ENCODE peak calls at places on chromosomes 2 and 18, in nine cellular contexts. X is brain microvascular endothelial cell, P is WTC11, T is endothelial cell, Z is Calu3, Q is heart left ventricle, F is fibroblast of mammary gland, I is AG09309, R is sigmoid colon. K is an unnamed sample.

GRCh38 chr18:49030692-49031443 is 80.1 kb upstream of the SMAD7 start:
- DNase-seq in Z (no peak), X (no peak), I (no peak), T (no peak), Q (no peak), F (peak), R (no peak), P (no peak), K (no peak)

GRCh38 chr2:69097148-69097610 is 84.2 kb downstream of the ANTXR1 start:
- DNase-seq in X (no peak), P (no peak), R (no peak), I (no peak), Z (no peak), T (no peak), Q (no peak), F (no peak), K (no peak)

GRCh38 chr2:240205348-240205747 is 64.9 kb upstream of the OTOS start:
- DNase-seq in R (peak), I (peak), X (peak), F (peak), Q (no peak), T (no peak), Z (peak), P (peak), K (peak)

GRCh38 chr2:67836861-67837260 is 225.9 kb downstream of the C1D start:
- DNase-seq in I (no peak), T (no peak), Q (no peak), R (no peak), Z (no peak), F (no peak), P (no peak), X (no peak), K (no peak)

GRCh38 chr18:76518543-76519155 is 23.6 kb upstream of the ZNF516 start:
- DNase-seq in X (peak), Z (no peak), P (peak), T (peak), R (no peak), F (peak), Q (peak), I (no peak), K (peak)

GRCh38 chr2:195343942-195344530 is 313.0 kb upstream of the SLC39A10 start:
- DNase-seq in R (no peak), F (peak), X (no peak), Q (no peak), T (no peak), P (no peak), I (peak), Z (no peak), K (peak)

GRCh38 chr2:237295889-237296480 is 118.0 kb downstream of the COL6A3 start:
- DNase-seq in Q (no peak), P (no peak), T (no peak), Z (no peak), I (no peak), R (peak), X (no peak), F (peak), K (no peak)

GRCh38 chr2:232237460-232237859 is 141.1 kb upstream of the ALPP start:
- DNase-seq in F (no peak), X (no peak), P (no peak), Z (no peak), T (no peak), Q (no peak), I (no peak), R (no peak), K (no peak)

GRCh38 chr2:10414000-10414451 is 34.1 kb downstream of the ODC1 start:
- DNase-seq in X (peak), R (no peak), P (no peak), Q (no peak), T (no peak), Z (peak), I (no peak), F (no peak), K (no peak)

GRCh38 chr18:67730884-67731283 is 214.4 kb upstream of the DSEL start:
- DNase-seq in T (no peak), F (peak), Z (no peak), P (no peak), X (peak), I (peak), Q (no peak), R (no peak), K (peak)

GRCh38 chr18:45686892-45687611 is 36.9 kb upstream of the SLC14A1 start:
- DNase-seq in P (no peak), R (no peak), Z (no peak), X (no peak), Q (no peak), I (no peak), T (no peak), F (no peak), K (no peak)

GRCh38 chr18:13268035-13268700 is 49.6 kb downstream of the LDLRAD4 start:
- DNase-seq in P (peak), Z (no peak), T (no peak), X (peak), F (peak), R (peak), Q (no peak), I (peak), K (peak)

GRCh38 chr18:50395093-50395492 is 20.2 kb downstream of the SKA1 start:
- DNase-seq in T (no peak), R (no peak), Z (no peak), P (no peak), X (no peak), Q (no peak), I (no peak), F (no peak), K (no peak)

GRCh38 chr2:134499307-134499706 is 219.5 kb downstream of the TMEM163 start:
- DNase-seq in Z (no peak), I (no peak), P (no peak), Q (no peak), F (no peak), R (no peak), T (no peak), X (no peak), K (no peak)

GRCh38 chr18:41845563-41845962 is 109.5 kb upstream of the PIK3C3 start:
- DNase-seq in R (no peak), I (no peak), Q (no peak), F (no peak), X (no peak), P (no peak), Z (no peak), T (no peak), K (no peak)

GRCh38 chr2:218001629-218002028 is 1.2 kb downstream of the TNS1 start:
- DNase-seq in P (no peak), Z (no peak), T (no peak), X (no peak), F (no peak), I (no peak), Q (no peak), R (no peak), K (no peak)

GRCh38 chr2:7567646-7568045 is 650.4 kb downstream of the RNF144A start:
- DNase-seq in I (no peak), Z (no peak), P (no peak), X (no peak), Q (no peak), F (no peak), R (no peak), T (no peak), K (no peak)

GRCh38 chr18:5894613-5895299 is 566 bp downstream of the TMEM200C start:
- DNase-seq in I (no peak), X (no peak), P (peak), T (peak), Q (peak), R (peak), Z (no peak), F (no peak), K (no peak)

GRCh38 chr2:230886641-230887040 is 21.9 kb downstream of the ITM2C start:
- DNase-seq in P (no peak), Z (no peak), I (no peak), T (no peak), R (no peak), Q (no peak), F (no peak), X (no peak), K (no peak)

GRCh38 chr2:85353876-85354285 is 447 bp downstream of the RETSAT start:
- DNase-seq in Q (peak), I (no peak), T (no peak), R (peak), F (peak), X (peak), Z (peak), P (no peak), K (peak)

GRCh38 chr2:127537644-127538043 is 2.2 kb downstream of the MYO7B start:
- DNase-seq in F (no peak), Z (no peak), T (no peak), I (no peak), Q (no peak), P (no peak), X (no peak), R (no peak), K (no peak)

GRCh38 chr2:95310651-95311050 is 13.5 kb downstream of the KCNIP3 start:
- DNase-seq in Q (no peak), X (no peak), T (no peak), P (no peak), I (no peak), R (no peak), F (no peak), Z (peak), K (no peak)

GRCh38 chr2:176758426-176758825 is 454.2 kb upstream of the HNRNPA3 start:
- DNase-seq in T (no peak), I (no peak), Z (no peak), F (no peak), Q (no peak), R (no peak), X (no peak), P (no peak), K (no peak)

GRCh38 chr18:48052845-48053244 is 122.4 kb upstream of the SMAD2 start:
- DNase-seq in P (no peak), T (no peak), Q (no peak), X (no peak), Z (no peak), I (no peak), R (no peak), F (no peak), K (no peak)

GRCh38 chr2:200615247-200615646 is 29.4 kb downstream of the AOX1 start:
- DNase-seq in P (no peak), Q (no peak), I (no peak), Z (peak), F (peak), R (no peak), T (no peak), X (peak), K (peak)

GRCh38 chr2:182068811-182069210 is 83.2 kb downstream of the PPP1R1C start:
- DNase-seq in R (no peak), X (no peak), T (no peak), Z (no peak), Q (no peak), I (no peak), F (no peak), P (no peak), K (peak)

GRCh38 chr2:47098953-47099352 is 56.2 kb downstream of the STPG4 start:
- DNase-seq in I (no peak), X (no peak), R (no peak), T (no peak), F (no peak), P (no peak), Z (no peak), Q (no peak), K (no peak)

GRCh38 chr18:1665064-1665463 is 760.4 kb downstream of the ADCYAP1 start:
- DNase-seq in X (no peak), T (no peak), R (no peak), Z (no peak), P (no peak), F (no peak), Q (no peak), I (no peak), K (no peak)

GRCh38 chr2:11433875-11434274 is 32.1 kb downstream of the E2F6 start:
- DNase-seq in P (no peak), F (no peak), Z (no peak), R (no peak), I (no peak), X (no peak), T (no peak), Q (no peak), K (no peak)

GRCh38 chr18:10010611-10011015 is 96.8 kb downstream of the VAPA start:
- DNase-seq in Q (peak), R (peak), F (peak), X (peak), P (no peak), T (no peak), I (peak), Z (no peak), K (peak)

DNA sequence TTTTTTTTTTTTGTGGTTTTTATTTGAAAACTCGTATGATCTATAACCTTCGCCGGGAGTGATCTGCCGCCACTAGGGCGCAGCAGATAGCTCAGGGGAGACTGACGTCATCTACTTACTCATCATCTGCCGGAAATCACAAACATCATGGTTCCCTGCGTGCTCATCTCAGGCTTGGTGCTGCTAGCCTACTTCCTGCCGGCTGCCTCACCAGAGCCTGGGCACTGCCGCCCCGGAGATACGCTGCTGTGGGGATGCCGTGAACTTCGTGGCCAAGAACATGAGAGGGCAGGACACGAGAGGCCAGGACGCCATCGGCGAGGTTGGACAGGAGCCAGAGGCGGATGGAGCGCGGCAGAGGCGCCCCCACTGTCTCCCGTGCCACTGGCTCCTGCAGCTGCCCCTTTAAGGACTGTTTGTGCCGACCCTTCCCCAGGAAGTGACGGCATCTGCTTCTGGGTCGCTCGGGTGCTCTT is 68.8 kb downstream of the DOK6 start:
- DNase-seq in P (peak), F (peak), Z (no peak), T (peak), X (no peak), Q (no peak), R (peak), I (no peak), K (no peak)
- TF ChIP-seq CTCF in P (no peak), F (peak), Z (no peak), T (peak), X (peak), Q (no peak), R (no peak), I (no peak), K (no peak)

GRCh38 chr2:219997341-219997851 is 370.0 kb downstream of the SLC4A3 start:
- DNase-seq in X (peak), F (peak), Z (peak), Q (peak), R (no peak), P (peak), T (peak), I (no peak), K (peak)
- TF ChIP-seq CTCF in X (peak), F (peak), Z (peak), Q (no peak), R (no peak), P (peak), T (peak), I (peak), K (peak)

GRCh38 chr2:209458018-209458979 is 34.5 kb downstream of the MAP2 start:
- DNase-seq in T (no peak), R (no peak), I (no peak), P (no peak), Z (no peak), X (no peak), F (no peak), Q (no peak), K (no peak)

GRCh38 chr2:209460151-209460761 is 36.4 kb downstream of the MAP2 start:
- DNase-seq in T (no peak), F (peak), P (no peak), R (no peak), X (no peak), Q (no peak), I (no peak), Z (no peak), K (no peak)

GRCh38 chr2:209459359-209459758 is 35.5 kb downstream of the MAP2 start:
- DNase-seq in Z (no peak), I (no peak), P (no peak), X (no peak), F (no peak), Q (no peak), T (no peak), R (no peak), K (no peak)

GRCh38 chr2:209463835-209464234 is 40.0 kb downstream of the MAP2 start:
- DNase-seq in I (no peak), T (no peak), F (no peak), Q (no peak), X (no peak), Z (no peak), R (no peak), P (no peak), K (no peak)

DNA sequence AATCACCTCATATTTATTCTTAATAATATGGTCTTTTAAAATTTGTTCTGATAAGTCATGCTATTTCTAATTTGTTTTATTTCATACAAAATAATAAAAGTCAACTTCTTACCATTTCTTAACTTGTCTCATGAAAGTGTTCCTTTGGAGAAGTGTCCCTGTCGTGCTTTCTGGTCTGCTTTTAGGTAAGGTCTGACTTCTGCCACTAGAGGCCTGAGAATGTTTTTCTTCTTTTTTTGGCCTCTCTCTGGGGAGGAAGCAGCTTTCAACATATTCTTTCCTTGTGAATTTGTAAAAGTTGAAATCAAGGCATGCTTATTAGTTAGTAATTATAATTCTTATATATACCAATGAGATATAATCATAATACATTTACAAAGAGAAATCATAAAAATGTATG is 39.4 kb downstream of the MAP2 start:
- DNase-seq in Q (no peak), I (no peak), Z (no peak), X (no peak), R (no peak), F (no peak), P (no peak), T (no peak), K (peak)
- TF ChIP-seq CTCF in Q (peak), I (no peak), Z (no peak), X (peak), R (no peak), F (peak), P (no peak), T (peak), K (peak)

GRCh38 chr2:192604295-192604694 is 409.6 kb upstream of the TMEFF2 start:
- DNase-seq in R (no peak), Q (no peak), Z (no peak), X (no peak), T (no peak), I (no peak), P (peak), F (no peak), K (peak)
- TF ChIP-seq CTCF in R (no peak), Q (no peak), Z (no peak), X (no peak), T (no peak), I (no peak), P (no peak), F (no peak), K (no peak)

GRCh38 chr2:6526093-6526824 is 339.4 kb downstream of the CMPK2 start:
- DNase-seq in P (no peak), R (no peak), I (no peak), X (no peak), Z (peak), T (peak), Q (no peak), F (no peak), K (no peak)
- TF ChIP-seq CTCF in P (peak), R (no peak), I (no peak), X (peak), Z (no peak), T (peak), Q (no peak), F (no peak), K (no peak)

DNA sequence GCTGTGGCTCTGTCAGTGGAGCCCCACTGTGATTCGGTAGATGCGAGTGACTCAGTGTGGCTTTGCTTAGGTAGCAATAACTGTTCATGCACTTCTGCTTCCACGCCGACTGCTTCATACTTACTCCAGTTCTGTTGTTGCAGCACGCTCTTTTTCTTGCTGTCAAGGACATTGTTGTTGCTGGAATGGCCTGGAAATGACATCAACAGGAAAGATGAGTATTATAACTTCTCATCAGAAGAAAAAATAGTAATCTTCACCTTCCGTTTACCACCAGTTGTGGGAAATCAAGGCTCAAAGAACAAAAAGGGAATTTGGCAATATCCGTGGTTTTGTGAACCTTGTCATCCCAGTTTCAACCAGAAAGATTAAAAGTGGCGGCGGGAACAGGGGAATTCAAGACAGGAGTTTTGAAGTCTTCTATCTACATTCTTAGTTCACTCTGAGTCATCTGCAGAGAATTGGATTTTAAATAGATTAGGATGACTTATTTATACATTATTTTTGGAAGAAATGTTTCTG is 8.3 kb downstream of the TM4SF20 start:
- DNase-seq in P (no peak), I (peak), X (peak), Z (no peak), R (peak), F (peak), T (no peak), Q (peak), K (peak)
- TF ChIP-seq CTCF in P (no peak), I (no peak), X (no peak), Z (no peak), R (no peak), F (no peak), T (no peak), Q (no peak), K (no peak)